ENCODE peak calls at places on chromosome 1, in seven cellular contexts. One of them, this sample, is unnamed.

GRCh38 chr1:20302093-20302471 is 11.4 kb downstream of the VWA5B1 start:
- DNase-seq in sciatic nerve: no peak
- DNase-seq in adrenal gland: no peak
- DNase-seq in NCI-H345: no peak
- DNase-seq in activated CD4-positive, alpha-beta T cell treated with anti-CD3 and anti-CD28 coated beads for 1 hour: no peak
- DNase-seq in brain microvascular endothelial cell: no peak
- DNase-seq in EL: peak
- DNase-seq in this sample: no peak

GRCh38 chr1:52691856-52692255 is 6.3 kb downstream of the COA7 start:
- DNase-seq in sciatic nerve: no peak
- DNase-seq in adrenal gland: no peak
- DNase-seq in NCI-H345: no peak
- DNase-seq in activated CD4-positive, alpha-beta T cell treated with anti-CD3 and anti-CD28 coated beads for 1 hour: no peak
- DNase-seq in brain microvascular endothelial cell: no peak
- DNase-seq in EL: peak
- DNase-seq in this sample: no peak

GRCh38 chr1:181202986-181203555 is 114.6 kb downstream of the IER5 start:
- DNase-seq in sciatic nerve: no peak
- DNase-seq in adrenal gland: no peak
- DNase-seq in NCI-H345: no peak
- DNase-seq in activated CD4-positive, alpha-beta T cell treated with anti-CD3 and anti-CD28 coated beads for 1 hour: no peak
- DNase-seq in brain microvascular endothelial cell: no peak
- DNase-seq in EL: no peak
- DNase-seq in this sample: no peak

GRCh38 chr1:41847733-41848132 is 71.0 kb downstream of the HIVEP3 start:
- DNase-seq in sciatic nerve: no peak
- DNase-seq in adrenal gland: no peak
- DNase-seq in NCI-H345: no peak
- DNase-seq in activated CD4-positive, alpha-beta T cell treated with anti-CD3 and anti-CD28 coated beads for 1 hour: no peak
- DNase-seq in brain microvascular endothelial cell: no peak
- DNase-seq in EL: no peak
- DNase-seq in this sample: no peak

GRCh38 chr1:38135621-38136414 is 89.2 kb upstream of the POU3F1 start:
- DNase-seq in sciatic nerve: no peak
- DNase-seq in adrenal gland: no peak
- DNase-seq in NCI-H345: no peak
- DNase-seq in activated CD4-positive, alpha-beta T cell treated with anti-CD3 and anti-CD28 coated beads for 1 hour: no peak
- DNase-seq in brain microvascular endothelial cell: no peak
- DNase-seq in EL: no peak
- DNase-seq in this sample: no peak

GRCh38 chr1:40648928-40649591 is 16.4 kb downstream of the RIMS3 start:
- DNase-seq in sciatic nerve: no peak
- DNase-seq in adrenal gland: no peak
- DNase-seq in NCI-H345: no peak
- DNase-seq in activated CD4-positive, alpha-beta T cell treated with anti-CD3 and anti-CD28 coated beads for 1 hour: no peak
- DNase-seq in brain microvascular endothelial cell: no peak
- DNase-seq in EL: no peak
- DNase-seq in this sample: no peak

GRCh38 chr1:201311356-201312011 is 28.2 kb downstream of the PKP1 start:
- DNase-seq in sciatic nerve: no peak
- DNase-seq in adrenal gland: no peak
- DNase-seq in NCI-H345: peak
- DNase-seq in activated CD4-positive, alpha-beta T cell treated with anti-CD3 and anti-CD28 coated beads for 1 hour: no peak
- DNase-seq in brain microvascular endothelial cell: no peak
- DNase-seq in EL: no peak
- DNase-seq in this sample: no peak

GRCh38 chr1:185156321-185156853 is 366 bp downstream of the TRMT1L start:
- DNase-seq in sciatic nerve: no peak
- DNase-seq in adrenal gland: peak
- DNase-seq in NCI-H345: no peak
- DNase-seq in activated CD4-positive, alpha-beta T cell treated with anti-CD3 and anti-CD28 coated beads for 1 hour: no peak
- DNase-seq in brain microvascular endothelial cell: peak
- DNase-seq in EL: no peak
- DNase-seq in this sample: no peak

GRCh38 chr1:48236716-48237470 is 14.4 kb downstream of the SLC5A9 start:
- DNase-seq in sciatic nerve: no peak
- DNase-seq in adrenal gland: no peak
- DNase-seq in NCI-H345: peak
- DNase-seq in activated CD4-positive, alpha-beta T cell treated with anti-CD3 and anti-CD28 coated beads for 1 hour: no peak
- DNase-seq in brain microvascular endothelial cell: peak
- DNase-seq in EL: no peak
- DNase-seq in this sample: no peak

GRCh38 chr1:17579951-17580939 is 40.7 kb downstream of the ARHGEF10L start:
- DNase-seq in sciatic nerve: no peak
- DNase-seq in adrenal gland: no peak
- DNase-seq in NCI-H345: no peak
- DNase-seq in activated CD4-positive, alpha-beta T cell treated with anti-CD3 and anti-CD28 coated beads for 1 hour: no peak
- DNase-seq in brain microvascular endothelial cell: no peak
- DNase-seq in EL: no peak
- DNase-seq in this sample: no peak

GRCh38 chr1:23980725-23981063 is 567 bp upstream of the SRSF10 start:
- DNase-seq in sciatic nerve: no peak
- DNase-seq in adrenal gland: no peak
- DNase-seq in NCI-H345: peak
- DNase-seq in activated CD4-positive, alpha-beta T cell treated with anti-CD3 and anti-CD28 coated beads for 1 hour: no peak
- DNase-seq in brain microvascular endothelial cell: peak
- DNase-seq in EL: peak
- DNase-seq in this sample: peak